ENCODE peak calls at places on chromosomes 12 and 14, in seven cellular contexts. T is GM12878, W is A549, R is IMR-90, C is K562, Z is HCT116, I is H1. X is an unnamed sample.

GRCh38 chr14:93234798-93235197 is 27.7 kb downstream of the UBR7 start:
- DNase-seq in I (no peak), C (no peak), W (peak; percentile 34), Z (no peak), R (peak; percentile 85), T (no peak), X (no peak)

GRCh38 chr12:53048033-53048779 is 1.7 kb upstream of the TNS2 start:
- DNase-seq in I (no peak), T (no peak), R (no peak), W (peak; percentile 55), C (peak; percentile 8), Z (no peak), X (peak; percentile 68)

GRCh38 chr14:90508536-90509254 is 111.9 kb downstream of the CALM1 start:
- DNase-seq in W (no peak), R (no peak), Z (no peak), C (no peak), I (no peak), T (no peak), X (no peak)

GRCh38 chr12:130281157-130281799 is 56.4 kb upstream of the PIWIL1 start:
- DNase-seq in I (peak; percentile 95), C (peak; percentile 66), T (no peak), R (no peak), Z (no peak), W (peak; percentile 25), X (no peak)

GRCh38 chr12:31000751-31001150 is 72.9 kb upstream of the DDX11 start:
- DNase-seq in I (no peak), R (peak; percentile 34), C (no peak), W (no peak), Z (no peak), T (no peak), X (no peak)

GRCh38 chr12:108115746-108116125 is 13.4 kb upstream of the WSCD2 start:
- DNase-seq in R (no peak), W (no peak), I (no peak), C (no peak), T (no peak), Z (no peak), X (no peak)

GRCh38 chr14:89921896-89922548 is 32.5 kb downstream of the EFCAB11 start:
- DNase-seq in T (no peak), R (peak; percentile 87), I (no peak), C (no peak), W (no peak), Z (no peak), X (no peak)

GRCh38 chr12:98440165-98440581 is 75.2 kb upstream of the TMPO start:
- DNase-seq in Z (no peak), T (no peak), W (no peak), C (peak; percentile 87), R (peak; percentile 95), I (no peak), X (no peak)

GRCh38 chr12:27534765-27535161 is 10.8 kb downstream of the PPFIBP1 start:
- DNase-seq in T (no peak), R (no peak), C (no peak), Z (no peak), W (no peak), I (no peak), X (no peak)

GRCh38 chr12:2052861-2053674 is at the start of gene CACNA1C:
- DNase-seq in C (no peak), W (no peak), R (peak; percentile 66), Z (no peak), I (peak; percentile 72), T (no peak), X (no peak)

GRCh38 chr12:533718-534117 is 74.0 kb downstream of the B4GALNT3 start:
- DNase-seq in T (no peak), C (no peak), W (no peak), Z (no peak), I (no peak), R (no peak), X (no peak)

GRCh38 chr12:531951-532585 is 72.3 kb downstream of the B4GALNT3 start:
- DNase-seq in W (no peak), C (no peak), I (no peak), R (no peak), T (no peak), Z (no peak), X (no peak)

GRCh38 chr12:530871-531270 is 71.1 kb downstream of the B4GALNT3 start:
- DNase-seq in W (no peak), I (no peak), T (no peak), R (no peak), C (no peak), Z (no peak), X (no peak)

GRCh38 chr12:534216-534615 is 74.5 kb downstream of the B4GALNT3 start:
- DNase-seq in R (no peak), W (no peak), Z (no peak), I (no peak), T (no peak), C (no peak), X (no peak)

GRCh38 chr12:532908-533565 is 73.3 kb downstream of the B4GALNT3 start:
- DNase-seq in C (no peak), R (peak; percentile 64), I (no peak), T (no peak), Z (no peak), W (no peak), X (no peak)
- TF ChIP-seq CEBPB in C (no peak), R (no peak), I (no peak), T (no peak), Z (no peak), W (no peak), X (no peak)

GRCh38 chr14:101897326-101897725 is 67.0 kb upstream of the DYNC1H1 start:
- DNase-seq in R (no peak), Z (no peak), I (no peak), T (no peak), W (no peak), C (no peak), X (no peak)
- TF ChIP-seq CEBPB in R (no peak), Z (no peak), I (no peak), T (no peak), W (no peak), C (no peak), X (no peak)

GRCh38 chr12:56518570-56518969 is 3.0 kb upstream of the RBMS2 start:
- DNase-seq in R (peak; percentile 66), T (no peak), W (no peak), Z (no peak), I (no peak), C (no peak), X (peak; percentile 38)
- TF ChIP-seq CEBPB in R (no peak), T (no peak), W (no peak), Z (no peak), I (no peak), C (no peak), X (no peak)

DNA sequence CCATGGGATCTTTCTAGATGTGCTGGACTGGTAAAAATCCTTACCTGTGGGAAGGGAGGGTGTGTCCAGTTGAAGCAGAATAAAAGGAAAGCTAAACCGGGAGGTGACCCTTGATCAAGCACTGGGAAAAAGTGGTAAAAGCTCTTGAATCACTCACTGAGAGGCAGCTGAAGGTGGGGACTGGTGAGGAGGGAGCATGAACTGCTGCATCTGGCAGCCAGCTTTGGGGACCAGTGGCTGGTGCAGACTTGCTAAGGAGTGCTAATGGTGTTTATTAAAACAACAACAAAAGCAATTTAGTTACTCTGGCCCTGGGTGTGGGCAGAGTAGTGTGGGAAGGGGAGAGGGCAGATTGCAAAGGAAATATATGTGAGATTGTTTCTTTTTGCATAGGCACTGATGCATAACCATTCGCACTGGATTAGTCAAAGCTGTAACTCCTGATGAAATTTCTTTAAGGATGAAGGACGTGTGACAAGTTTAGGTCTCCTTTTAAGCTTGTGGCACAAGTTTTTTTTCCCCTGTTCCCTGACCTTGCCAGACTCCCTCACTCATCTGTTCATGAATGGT is 8.1 kb downstream of the TXNRD1 start:
- DNase-seq in T (no peak), I (no peak), W (no peak), Z (no peak), R (no peak), C (no peak), X (no peak)
- TF ChIP-seq CEBPB in T (no peak), I (no peak), W (no peak), Z (no peak), R (no peak), C (no peak), X (no peak)

GRCh38 chr12:43317156-43317555 is 234.8 kb downstream of the ADAMTS20 start:
- DNase-seq in Z (no peak), T (no peak), I (no peak), W (no peak), R (no peak), C (no peak), X (no peak)
- TF ChIP-seq CEBPB in Z (no peak), T (no peak), I (no peak), W (no peak), R (no peak), C (no peak), X (no peak)

GRCh38 chr12:47822386-47822785 is 2.7 kb upstream of the HDAC7 start:
- DNase-seq in Z (no peak), R (no peak), I (no peak), T (no peak), C (no peak), W (no peak), X (no peak)
- TF ChIP-seq CEBPB in Z (no peak), R (no peak), I (no peak), T (no peak), C (no peak), W (no peak), X (no peak)

GRCh38 chr14:59063259-59063658 is 125.2 kb upstream of the DAAM1 start:
- DNase-seq in R (no peak), I (no peak), Z (no peak), C (no peak), T (no peak), W (no peak), X (no peak)

GRCh38 chr14:59061292-59061691 is 127.2 kb upstream of the DAAM1 start:
- DNase-seq in W (no peak), C (no peak), R (no peak), I (no peak), T (no peak), Z (no peak), X (no peak)

GRCh38 chr14:59055439-59056045 is 132.9 kb upstream of the DAAM1 start:
- DNase-seq in W (peak; percentile 21), I (no peak), T (peak; percentile 7), C (peak; percentile 32), Z (peak; percentile 13), R (peak; percentile 72), X (peak; percentile 21)

DNA sequence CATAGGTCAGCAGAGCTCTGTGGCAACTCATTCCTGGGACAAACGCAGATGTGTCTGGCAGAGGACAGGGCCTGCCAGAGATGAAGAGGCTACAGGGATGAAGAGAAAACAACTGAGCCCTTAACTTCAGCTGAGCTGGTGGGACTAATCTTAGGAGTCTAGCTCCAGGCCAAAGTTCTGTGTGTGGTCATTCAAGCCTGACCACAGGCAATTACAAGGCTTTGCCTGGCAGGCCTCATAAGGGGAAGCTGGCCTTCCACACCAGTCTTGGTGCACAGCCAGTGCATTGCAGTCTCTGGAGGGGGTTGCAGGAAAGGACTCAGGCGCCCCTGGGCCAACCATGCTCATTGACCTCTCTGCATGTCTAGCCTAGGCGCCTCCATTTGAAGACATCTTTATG is 127.6 kb upstream of the DAAM1 start:
- DNase-seq in W (no peak), Z (no peak), R (no peak), C (no peak), I (no peak), T (no peak), X (no peak)
- TF ChIP-seq CEBPB in W (no peak), Z (no peak), R (no peak), C (no peak), I (no peak), T (no peak), X (no peak)

X was measured in HepG2.